ENCODE peak calls at places on chromosome 12, in seven cellular contexts. Q is fibroblast of lung, D is suprapubic skin, Y is left ventricle myocardium inferior, Z is cardiac fibroblast, W is heart right ventricle, T is ovary. P is an unnamed sample.

GRCh38 chr12:11812558-11813421 is 163.3 kb downstream of the ETV6 start:
- DNase-seq in Q (no peak), D (no peak), Y (no peak), Z (peak), W (peak), T (no peak), P (peak)

GRCh38 chr12:128316078-128316477 is 49.1 kb downstream of the TMEM132C start:
- DNase-seq in Q (no peak), D (no peak), Y (no peak), Z (no peak), W (no peak), T (no peak), P (no peak)

GRCh38 chr12:54374555-54375257 is 9.8 kb downstream of the ZNF385A start:
- DNase-seq in Q (no peak), D (no peak), Y (peak), Z (no peak), W (peak), T (no peak), P (no peak)

GRCh38 chr12:27316947-27317346 is 15.7 kb upstream of the BMAL2 start:
- DNase-seq in Q (no peak), D (no peak), Y (no peak), Z (no peak), W (no peak), T (no peak), P (no peak)

GRCh38 chr12:4272014-4272975 is 1.3 kb upstream of the CCND2 start:
- DNase-seq in Q (peak), D (peak), Y (peak), Z (peak), W (peak), T (peak), P (peak)

GRCh38 chr12:54173066-54173726 is 15.6 kb downstream of the SMUG1 start:
- DNase-seq in Q (peak), D (no peak), Y (peak), Z (peak), W (no peak), T (peak), P (peak)

GRCh38 chr12:25089738-25090137 is 105.2 kb downstream of the DNAI7 start:
- DNase-seq in Q (no peak), D (no peak), Y (no peak), Z (no peak), W (no peak), T (no peak), P (no peak)

GRCh38 chr12:128259556-128260070 is 7.4 kb upstream of the TMEM132C start:
- DNase-seq in Q (peak), D (no peak), Y (no peak), Z (peak), W (no peak), T (peak), P (peak)

GRCh38 chr12:27542628-27543027 is 18.6 kb downstream of the PPFIBP1 start:
- DNase-seq in Q (peak), D (no peak), Y (no peak), Z (peak), W (no peak), T (no peak), P (no peak)

GRCh38 chr12:30043151-30043550 is 259.4 kb upstream of the TMTC1 start:
- DNase-seq in Q (no peak), D (no peak), Y (no peak), Z (no peak), W (no peak), T (no peak), P (no peak)

DNA sequence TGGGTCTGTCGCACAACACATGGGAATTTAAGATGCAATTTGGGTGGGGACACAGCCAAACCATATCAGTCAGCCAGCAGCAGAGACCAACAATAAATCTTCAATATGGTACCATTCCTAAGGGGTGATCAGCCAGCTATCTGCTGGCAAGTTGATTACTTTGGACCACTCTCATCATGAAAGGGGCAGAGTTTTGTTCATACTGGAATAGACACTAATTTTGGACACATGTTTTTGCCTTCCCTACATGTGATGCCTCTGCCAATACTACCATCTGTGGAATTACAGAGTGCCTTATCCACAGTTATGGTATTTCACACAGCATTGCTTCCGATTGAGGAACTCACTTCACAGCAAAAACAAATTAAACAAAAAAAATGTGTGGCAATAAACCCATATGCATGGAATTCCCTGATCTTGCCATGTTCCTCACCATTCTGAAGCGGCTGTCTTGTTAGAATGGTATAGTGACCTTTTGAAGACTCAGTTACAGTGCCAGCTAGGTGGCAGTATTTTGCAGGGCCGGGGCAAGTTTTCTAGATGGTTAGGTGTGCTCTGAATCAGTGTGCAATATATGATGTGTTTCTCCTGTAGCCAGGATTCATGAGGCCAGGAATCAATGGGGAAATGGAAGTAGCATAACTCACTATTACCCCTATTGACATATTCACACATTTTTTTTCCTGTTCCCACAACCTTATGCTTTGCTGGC is 179.0 kb upstream of the IGF1 start:
- DNase-seq in Q (no peak), D (no peak), Y (no peak), Z (no peak), W (no peak), T (no peak), P (no peak)
- TF ChIP-seq CTCF in Q (no peak), D (no peak), Y (no peak), Z (no peak), W (no peak), T (no peak), P (no peak)

GRCh38 chr12:122835693-122836026 is 403 bp downstream of the HIP1R start:
- DNase-seq in Q (no peak), D (no peak), Y (no peak), Z (no peak), W (no peak), T (no peak), P (no peak)
- TF ChIP-seq CTCF in Q (no peak), D (no peak), Y (no peak), Z (no peak), W (no peak), T (no peak), P (no peak)

GRCh38 chr12:111327474-111327873 is 41.4 kb downstream of the PHETA1 start:
- DNase-seq in Q (no peak), D (no peak), Y (no peak), Z (no peak), W (no peak), T (no peak), P (no peak)
- TF ChIP-seq CTCF in Q (no peak), D (no peak), Y (no peak), Z (no peak), W (no peak), T (no peak), P (no peak)

GRCh38 chr12:124898200-124898950 is 16.1 kb downstream of the UBC start:
- DNase-seq in Q (peak), D (no peak), Y (no peak), Z (no peak), W (peak), T (peak), P (peak)
- TF ChIP-seq CTCF in Q (peak), D (peak), Y (peak), Z (peak), W (peak), T (peak), P (no peak)

GRCh38 chr12:28967426-28967825 is 181.7 kb upstream of the FAR2 start:
- DNase-seq in Q (no peak), D (no peak), Y (no peak), Z (no peak), W (no peak), T (no peak), P (no peak)

GRCh38 chr12:28958553-28959195 is 190.4 kb upstream of the FAR2 start:
- DNase-seq in Q (peak), D (no peak), Y (no peak), Z (peak), W (no peak), T (no peak), P (no peak)

GRCh38 chr12:28966049-28966778 is 182.9 kb upstream of the FAR2 start:
- DNase-seq in Q (peak), D (no peak), Y (peak), Z (no peak), W (peak), T (no peak), P (no peak)

GRCh38 chr12:28961948-28962384 is 187.1 kb upstream of the FAR2 start:
- DNase-seq in Q (no peak), D (no peak), Y (no peak), Z (peak), W (no peak), T (no peak), P (no peak)

DNA sequence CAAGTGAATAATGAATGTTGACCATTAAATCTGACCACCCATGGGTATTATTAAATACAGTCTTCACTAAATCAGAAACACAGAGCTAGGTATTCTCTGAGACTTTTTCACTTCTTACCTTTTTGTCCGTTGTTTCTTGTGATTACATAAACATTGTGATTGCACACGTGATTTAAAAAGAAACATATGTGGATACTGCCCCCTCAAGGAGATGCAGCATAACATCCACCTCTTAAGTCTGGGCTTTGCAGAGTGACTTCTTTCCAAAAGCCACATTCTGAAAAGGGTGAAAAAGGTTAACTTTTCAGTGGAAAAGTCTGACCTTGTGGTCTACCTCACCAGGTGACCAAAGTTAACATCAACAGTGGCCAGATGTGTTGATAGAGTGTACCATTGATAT is 185.5 kb upstream of the FAR2 start:
- DNase-seq in Q (peak), D (no peak), Y (no peak), Z (peak), W (no peak), T (no peak), P (no peak)
- TF ChIP-seq CTCF in Q (peak), D (peak), Y (peak), Z (peak), W (peak), T (no peak), P (no peak)

GRCh38 chr12:52214421-52214802 is 18.6 kb upstream of the KRT7 start:
- DNase-seq in Q (no peak), D (no peak), Y (no peak), Z (no peak), W (no peak), T (no peak), P (no peak)
- TF ChIP-seq CTCF in Q (no peak), D (peak), Y (no peak), Z (no peak), W (peak), T (no peak), P (no peak)

DNA sequence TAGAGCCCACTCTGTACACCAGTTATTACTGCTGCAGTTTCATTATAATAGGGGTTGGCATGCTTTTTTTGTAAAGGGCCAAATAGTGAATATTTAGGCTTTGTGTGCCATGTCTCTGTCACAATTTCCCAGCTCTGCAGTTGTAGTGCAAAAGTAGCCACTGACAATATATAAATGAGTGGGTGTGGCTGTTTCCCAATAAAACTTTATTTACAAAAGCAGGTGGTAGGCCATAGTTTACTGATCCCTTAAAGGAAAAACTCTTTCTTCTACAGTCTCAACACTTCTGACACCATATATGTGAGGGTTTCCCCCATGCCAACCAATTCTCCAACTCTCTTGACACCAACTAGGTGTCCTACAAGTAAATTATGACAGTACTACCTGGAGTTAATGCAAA is 110.2 kb upstream of the NAP1L1 start:
- DNase-seq in Q (no peak), D (no peak), Y (no peak), Z (no peak), W (no peak), T (no peak), P (no peak)
- TF ChIP-seq CTCF in Q (no peak), D (no peak), Y (no peak), Z (no peak), W (no peak), T (no peak), P (no peak)

GRCh38 chr12:51238510-51239334 is at the start of gene DAZAP2:
- DNase-seq in Q (peak), D (peak), Y (peak), Z (peak), W (peak), T (peak), P (peak)
- TF ChIP-seq CTCF in Q (no peak), D (peak), Y (peak), Z (no peak), W (peak), T (peak), P (peak)

P was measured in glutamatergic neuron.